ENCODE peak calls at places on chromosomes 12 and 14, in six cellular contexts. One of them, this sample, is unnamed.
A peak's percentile ranks its signal among the peaks of the same experiment; 100 is the strongest.

GRCh38 chr14:89644641-89645040 is 227.6 kb upstream of the FOXN3 start:
- DNase-seq in GM04504: no peak
- DNase-seq in fibroblast of lung: no peak
- DNase-seq in type B pancreatic cell: no peak
- DNase-seq in hypothalamus: no peak
- DNase-seq in AG09319: no peak
- DNase-seq in this sample: no peak

GRCh38 chr14:37142835-37143499 is 29.4 kb downstream of the SLC25A21 start:
- DNase-seq in GM04504: no peak
- DNase-seq in fibroblast of lung: peak; percentile 17
- DNase-seq in type B pancreatic cell: no peak
- DNase-seq in hypothalamus: no peak
- DNase-seq in AG09319: peak; percentile 15
- DNase-seq in this sample: no peak

GRCh38 chr12:123908884-123909807 is 63.5 kb downstream of the CCDC92 start:
- DNase-seq in GM04504: no peak
- DNase-seq in fibroblast of lung: no peak
- DNase-seq in type B pancreatic cell: no peak
- DNase-seq in hypothalamus: no peak
- DNase-seq in AG09319: no peak
- DNase-seq in this sample: no peak

GRCh38 chr14:70780396-70781075 is 28.8 kb downstream of the MAP3K9 start:
- DNase-seq in GM04504: no peak
- DNase-seq in fibroblast of lung: no peak
- DNase-seq in type B pancreatic cell: no peak
- DNase-seq in hypothalamus: peak; percentile 5
- DNase-seq in AG09319: no peak
- DNase-seq in this sample: no peak

GRCh38 chr14:78714722-78715121 is 544.5 kb downstream of the NRXN3 start:
- DNase-seq in GM04504: no peak
- DNase-seq in fibroblast of lung: no peak
- DNase-seq in type B pancreatic cell: no peak
- DNase-seq in hypothalamus: no peak
- DNase-seq in AG09319: no peak
- DNase-seq in this sample: no peak

GRCh38 chr12:124842073-124842749 is 21.5 kb downstream of the SCARB1 start:
- DNase-seq in GM04504: no peak
- DNase-seq in fibroblast of lung: no peak
- DNase-seq in type B pancreatic cell: no peak
- DNase-seq in hypothalamus: no peak
- DNase-seq in AG09319: no peak
- DNase-seq in this sample: no peak

GRCh38 chr14:92539875-92540274 is 26.3 kb downstream of the RIN3 start:
- DNase-seq in GM04504: peak; percentile 4
- DNase-seq in fibroblast of lung: peak; percentile 82
- DNase-seq in type B pancreatic cell: no peak
- DNase-seq in hypothalamus: no peak
- DNase-seq in AG09319: no peak
- DNase-seq in this sample: peak; percentile 64

GRCh38 chr12:17278946-17279345 is 673.0 kb upstream of the LMO3 start:
- DNase-seq in GM04504: no peak
- DNase-seq in fibroblast of lung: no peak
- DNase-seq in type B pancreatic cell: no peak
- DNase-seq in hypothalamus: no peak
- DNase-seq in AG09319: no peak
- DNase-seq in this sample: no peak

GRCh38 chr14:78674820-78675219 is 504.6 kb downstream of the NRXN3 start:
- DNase-seq in GM04504: no peak
- DNase-seq in fibroblast of lung: no peak
- DNase-seq in type B pancreatic cell: no peak
- DNase-seq in hypothalamus: no peak
- DNase-seq in AG09319: no peak
- DNase-seq in this sample: no peak

GRCh38 chr12:30996255-30996654 is 69.7 kb downstream of the TSPAN11 start:
- DNase-seq in GM04504: no peak
- DNase-seq in fibroblast of lung: peak; percentile 86
- DNase-seq in type B pancreatic cell: no peak
- DNase-seq in hypothalamus: no peak
- DNase-seq in AG09319: no peak
- DNase-seq in this sample: no peak

GRCh38 chr14:81400202-81400678 is at the start of gene STON2:
- DNase-seq in GM04504: no peak
- DNase-seq in fibroblast of lung: peak; percentile 70
- DNase-seq in type B pancreatic cell: no peak
- DNase-seq in hypothalamus: no peak
- DNase-seq in AG09319: no peak
- DNase-seq in this sample: no peak

GRCh38 chr14:95482967-95483842 is 33.2 kb downstream of the SYNE3 start:
- DNase-seq in GM04504: peak; percentile 89
- DNase-seq in fibroblast of lung: peak; percentile 97
- DNase-seq in type B pancreatic cell: no peak
- DNase-seq in hypothalamus: no peak
- DNase-seq in AG09319: peak; percentile 91
- DNase-seq in this sample: no peak

GRCh38 chr12:24561882-24562760 is 386.8 kb downstream of the BCAT1 start:
- DNase-seq in GM04504: no peak
- DNase-seq in fibroblast of lung: peak; percentile 83
- DNase-seq in type B pancreatic cell: peak; percentile 80
- DNase-seq in hypothalamus: peak; percentile 68
- DNase-seq in AG09319: no peak
- DNase-seq in this sample: no peak

GRCh38 chr12:57085999-57086950 is 2.6 kb upstream of the NAB2 start:
- DNase-seq in GM04504: no peak
- DNase-seq in fibroblast of lung: peak; percentile 87
- DNase-seq in type B pancreatic cell: peak; percentile 77
- DNase-seq in hypothalamus: peak; percentile 43
- DNase-seq in AG09319: no peak
- DNase-seq in this sample: no peak

GRCh38 chr14:69368381-69368780 is 29.7 kb downstream of the ERH start:
- DNase-seq in GM04504: no peak
- DNase-seq in fibroblast of lung: no peak
- DNase-seq in type B pancreatic cell: no peak
- DNase-seq in hypothalamus: no peak
- DNase-seq in AG09319: no peak
- DNase-seq in this sample: no peak

GRCh38 chr12:26331960-26332359 is 136.6 kb downstream of the SSPN start:
- DNase-seq in GM04504: no peak
- DNase-seq in fibroblast of lung: no peak
- DNase-seq in type B pancreatic cell: no peak
- DNase-seq in hypothalamus: no peak
- DNase-seq in AG09319: no peak
- DNase-seq in this sample: no peak